ENCODE peak calls at places on chromosomes 16 and 17, in seven cellular contexts. One of them, this sample, is unnamed.

GRCh38 chr16:30875881-30876791 is 17.7 kb downstream of the BCL7C start:
- DNase-seq in adrenal gland: peak; percentile 32
- DNase-seq in A549: no peak
- DNase-seq in lower leg skin: no peak
- DNase-seq in uterus: no peak
- DNase-seq in prostate gland: no peak
- DNase-seq in transverse colon: peak; percentile 27
- DNase-seq in this sample: no peak

GRCh38 chr17:64004218-64004770 is 6.1 kb downstream of the PRR29 start:
- DNase-seq in prostate gland: no peak
- DNase-seq in lower leg skin: peak; percentile 59
- DNase-seq in A549: no peak
- DNase-seq in uterus: no peak
- DNase-seq in adrenal gland: no peak
- DNase-seq in transverse colon: no peak
- DNase-seq in this sample: no peak

GRCh38 chr16:86243571-86244154 is 266.7 kb upstream of the FOXF1 start:
- DNase-seq in adrenal gland: no peak
- DNase-seq in A549: no peak
- DNase-seq in transverse colon: no peak
- DNase-seq in uterus: no peak
- DNase-seq in prostate gland: no peak
- DNase-seq in lower leg skin: peak; percentile 40
- DNase-seq in this sample: no peak

GRCh38 chr16:20774703-20775362 is 11.0 kb downstream of the ACSM3 start:
- DNase-seq in prostate gland: peak; percentile 39
- DNase-seq in transverse colon: peak; percentile 68
- DNase-seq in A549: peak; percentile 64
- DNase-seq in lower leg skin: no peak
- DNase-seq in adrenal gland: peak; percentile 89
- DNase-seq in uterus: no peak
- DNase-seq in this sample: peak; percentile 77

GRCh38 chr16:66486773-66487579 is 59.9 kb downstream of the BEAN1 start:
- DNase-seq in prostate gland: no peak
- DNase-seq in lower leg skin: peak; percentile 83
- DNase-seq in adrenal gland: peak; percentile 29
- DNase-seq in uterus: peak; percentile 20
- DNase-seq in A549: no peak
- DNase-seq in transverse colon: no peak
- DNase-seq in this sample: no peak

GRCh38 chr16:1167276-1168107 is 14.6 kb downstream of the CACNA1H start:
- DNase-seq in transverse colon: no peak
- DNase-seq in A549: no peak
- DNase-seq in prostate gland: no peak
- DNase-seq in lower leg skin: no peak
- DNase-seq in uterus: no peak
- DNase-seq in adrenal gland: no peak
- DNase-seq in this sample: peak; percentile 69

GRCh38 chr16:28982418-28982817 is 2.4 kb upstream of the LAT start:
- DNase-seq in lower leg skin: no peak
- DNase-seq in uterus: no peak
- DNase-seq in A549: no peak
- DNase-seq in adrenal gland: no peak
- DNase-seq in transverse colon: no peak
- DNase-seq in prostate gland: no peak
- DNase-seq in this sample: no peak

GRCh38 chr16:51327001-51327400 is 175.9 kb upstream of the SALL1 start:
- DNase-seq in lower leg skin: no peak
- DNase-seq in transverse colon: no peak
- DNase-seq in prostate gland: no peak
- DNase-seq in adrenal gland: no peak
- DNase-seq in A549: no peak
- DNase-seq in uterus: peak; percentile 23
- DNase-seq in this sample: no peak

GRCh38 chr17:15502315-15503112 is 35.1 kb upstream of the CDRT4 start:
- DNase-seq in A549: peak; percentile 76
- DNase-seq in transverse colon: peak; percentile 85
- DNase-seq in lower leg skin: peak; percentile 98
- DNase-seq in uterus: peak; percentile 94
- DNase-seq in adrenal gland: peak; percentile 84
- DNase-seq in prostate gland: peak; percentile 84
- DNase-seq in this sample: peak; percentile 76

GRCh38 chr16:89194340-89195311 is 5.7 kb downstream of the SLC22A31 start:
- DNase-seq in lower leg skin: no peak
- DNase-seq in transverse colon: no peak
- DNase-seq in uterus: no peak
- DNase-seq in A549: no peak
- DNase-seq in prostate gland: no peak
- DNase-seq in adrenal gland: no peak
- DNase-seq in this sample: no peak

GRCh38 chr17:28139822-28140221 is 97.3 kb downstream of the NLK start:
- DNase-seq in adrenal gland: no peak
- DNase-seq in A549: no peak
- DNase-seq in uterus: no peak
- DNase-seq in prostate gland: no peak
- DNase-seq in lower leg skin: no peak
- DNase-seq in transverse colon: no peak
- DNase-seq in this sample: no peak

GRCh38 chr17:74779948-74780400 is 3.8 kb upstream of the NAT9 start:
- DNase-seq in adrenal gland: peak; percentile 53
- DNase-seq in prostate gland: no peak
- DNase-seq in transverse colon: peak; percentile 61
- DNase-seq in uterus: no peak
- DNase-seq in lower leg skin: no peak
- DNase-seq in A549: no peak
- DNase-seq in this sample: no peak

GRCh38 chr16:24670623-24671454 is 58.6 kb upstream of the TNRC6A start:
- DNase-seq in uterus: peak; percentile 79
- DNase-seq in prostate gland: no peak
- DNase-seq in lower leg skin: peak; percentile 85
- DNase-seq in transverse colon: peak; percentile 29
- DNase-seq in adrenal gland: peak; percentile 90
- DNase-seq in A549: peak; percentile 68
- DNase-seq in this sample: peak; percentile 59

GRCh38 chr17:7745748-7746470 is 28.4 kb downstream of the DNAH2 start:
- DNase-seq in transverse colon: no peak
- DNase-seq in prostate gland: no peak
- DNase-seq in uterus: no peak
- DNase-seq in adrenal gland: peak; percentile 72
- DNase-seq in lower leg skin: no peak
- DNase-seq in A549: peak; percentile 75
- DNase-seq in this sample: no peak

GRCh38 chr17:1769826-1770477 is 8.1 kb downstream of the SERPINF1 start:
- DNase-seq in prostate gland: peak; percentile 86
- DNase-seq in transverse colon: no peak
- DNase-seq in adrenal gland: no peak
- DNase-seq in A549: peak; percentile 61
- DNase-seq in uterus: no peak
- DNase-seq in lower leg skin: peak; percentile 82
- DNase-seq in this sample: no peak

GRCh38 chr17:1774390-1775176 is 12.7 kb downstream of the SERPINF1 start:
- DNase-seq in transverse colon: no peak
- DNase-seq in adrenal gland: no peak
- DNase-seq in A549: no peak
- DNase-seq in lower leg skin: no peak
- DNase-seq in uterus: no peak
- DNase-seq in prostate gland: no peak
- DNase-seq in this sample: no peak

GRCh38 chr17:1776857-1777256 is 15.0 kb downstream of the SERPINF1 start:
- DNase-seq in adrenal gland: no peak
- DNase-seq in A549: no peak
- DNase-seq in prostate gland: no peak
- DNase-seq in lower leg skin: no peak
- DNase-seq in uterus: no peak
- DNase-seq in transverse colon: no peak
- DNase-seq in this sample: no peak

GRCh38 chr17:1776328-1776727 is 14.5 kb downstream of the SERPINF1 start:
- DNase-seq in lower leg skin: no peak
- DNase-seq in A549: no peak
- DNase-seq in uterus: no peak
- DNase-seq in prostate gland: no peak
- DNase-seq in adrenal gland: no peak
- DNase-seq in transverse colon: no peak
- DNase-seq in this sample: no peak

GRCh38 chr17:1773755-1774181 is 11.9 kb downstream of the SERPINF1 start:
- DNase-seq in transverse colon: no peak
- DNase-seq in adrenal gland: peak; percentile 29
- DNase-seq in A549: no peak
- DNase-seq in lower leg skin: no peak
- DNase-seq in prostate gland: no peak
- DNase-seq in uterus: peak; percentile 65
- DNase-seq in this sample: no peak
- TF ChIP-seq POLR2A in transverse colon: peak; percentile 24
- TF ChIP-seq POLR2A in adrenal gland: no peak
- TF ChIP-seq POLR2A in A549: no peak
- TF ChIP-seq POLR2A in lower leg skin: no peak
- TF ChIP-seq POLR2A in prostate gland: no peak
- TF ChIP-seq POLR2A in uterus: no peak
- TF ChIP-seq POLR2A in this sample: no peak

DNA sequence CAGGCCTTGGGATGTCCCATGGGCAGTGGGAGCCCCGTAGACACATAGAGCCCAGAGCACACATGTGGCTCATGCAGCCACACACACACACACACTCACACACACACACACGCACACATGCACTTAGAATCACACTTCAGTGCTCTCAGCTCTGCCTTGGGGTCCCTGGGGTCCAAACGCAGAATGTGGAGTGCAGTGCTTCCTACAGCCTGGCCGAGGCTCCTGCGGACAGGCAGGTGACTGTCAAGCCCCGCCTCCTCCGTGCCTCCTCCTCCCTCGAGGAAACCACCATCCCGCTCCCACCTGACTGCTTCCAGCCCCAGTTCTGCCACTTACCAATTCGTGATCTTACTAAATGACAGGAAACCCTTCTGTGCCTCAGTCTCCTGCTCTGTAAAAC is 11.6 kb downstream of the PITPNM3 start:
- DNase-seq in transverse colon: no peak
- DNase-seq in adrenal gland: no peak
- DNase-seq in prostate gland: no peak
- DNase-seq in uterus: no peak
- DNase-seq in A549: no peak
- DNase-seq in lower leg skin: no peak
- DNase-seq in this sample: no peak
- TF ChIP-seq POLR2A in transverse colon: no peak
- TF ChIP-seq POLR2A in adrenal gland: no peak
- TF ChIP-seq POLR2A in prostate gland: no peak
- TF ChIP-seq POLR2A in uterus: no peak
- TF ChIP-seq POLR2A in A549: no peak
- TF ChIP-seq POLR2A in lower leg skin: no peak
- TF ChIP-seq POLR2A in this sample: no peak

DNA sequence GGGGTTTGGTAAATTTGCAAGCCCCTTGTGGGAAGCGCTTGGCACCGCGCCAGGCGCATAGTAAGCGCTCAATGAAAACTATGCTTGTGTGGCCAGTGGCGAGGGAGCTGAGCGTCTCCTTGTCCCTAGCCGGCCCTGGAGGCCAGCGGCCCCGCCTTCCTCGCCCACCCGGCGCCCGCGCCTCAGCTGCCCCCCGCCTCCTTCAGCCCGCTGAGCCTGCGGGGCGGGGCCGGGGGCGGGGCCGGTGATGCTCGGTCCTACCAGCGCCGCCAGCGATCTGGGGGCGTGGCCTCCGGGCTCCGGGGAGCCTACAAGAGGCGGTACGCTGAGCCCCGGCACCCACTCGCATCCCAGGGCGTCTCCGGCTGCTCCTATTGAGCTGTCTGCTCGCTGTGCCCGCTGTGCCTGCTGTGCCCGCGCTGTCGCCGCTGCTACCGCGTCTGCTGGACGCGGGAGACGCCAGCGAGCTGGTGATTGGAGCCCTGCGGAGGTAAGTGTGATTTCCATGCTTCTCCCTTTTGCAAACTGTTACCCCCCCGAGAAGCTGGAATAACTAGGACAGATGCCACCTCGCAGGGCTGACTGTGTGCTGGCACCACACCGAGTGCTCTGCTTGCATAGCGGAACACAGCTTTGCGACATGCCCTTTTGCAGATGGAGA is at the start of gene CRISPLD2:
- DNase-seq in prostate gland: peak; percentile 93
- DNase-seq in transverse colon: peak; percentile 90
- DNase-seq in adrenal gland: peak; percentile 93
- DNase-seq in uterus: peak; percentile 96
- DNase-seq in lower leg skin: peak; percentile 98
- DNase-seq in A549: peak; percentile 93
- DNase-seq in this sample: peak; percentile 84
- TF ChIP-seq POLR2A in prostate gland: peak; percentile 91
- TF ChIP-seq POLR2A in transverse colon: peak; percentile 95
- TF ChIP-seq POLR2A in adrenal gland: peak; percentile 84
- TF ChIP-seq POLR2A in uterus: peak; percentile 86
- TF ChIP-seq POLR2A in lower leg skin: peak; percentile 87
- TF ChIP-seq POLR2A in A549: peak; percentile 95
- TF ChIP-seq POLR2A in this sample: peak; percentile 34

GRCh38 chr17:44001461-44001920 is 2.9 kb upstream of the NAGS start:
- DNase-seq in transverse colon: no peak
- DNase-seq in adrenal gland: no peak
- DNase-seq in uterus: no peak
- DNase-seq in A549: no peak
- DNase-seq in lower leg skin: no peak
- DNase-seq in prostate gland: no peak
- DNase-seq in this sample: no peak

GRCh38 chr17:43998552-43998951 is 5.9 kb upstream of the NAGS start:
- DNase-seq in prostate gland: no peak
- DNase-seq in lower leg skin: no peak
- DNase-seq in transverse colon: no peak
- DNase-seq in uterus: no peak
- DNase-seq in adrenal gland: no peak
- DNase-seq in A549: no peak
- DNase-seq in this sample: no peak

GRCh38 chr17:43999024-43999423 is 5.4 kb upstream of the NAGS start:
- DNase-seq in transverse colon: no peak
- DNase-seq in prostate gland: no peak
- DNase-seq in A549: no peak
- DNase-seq in uterus: no peak
- DNase-seq in lower leg skin: no peak
- DNase-seq in adrenal gland: no peak
- DNase-seq in this sample: no peak

GRCh38 chr17:44000871-44001460 is 3.5 kb upstream of the NAGS start:
- DNase-seq in lower leg skin: no peak
- DNase-seq in uterus: no peak
- DNase-seq in adrenal gland: no peak
- DNase-seq in prostate gland: no peak
- DNase-seq in A549: no peak
- DNase-seq in transverse colon: no peak
- DNase-seq in this sample: no peak

DNA sequence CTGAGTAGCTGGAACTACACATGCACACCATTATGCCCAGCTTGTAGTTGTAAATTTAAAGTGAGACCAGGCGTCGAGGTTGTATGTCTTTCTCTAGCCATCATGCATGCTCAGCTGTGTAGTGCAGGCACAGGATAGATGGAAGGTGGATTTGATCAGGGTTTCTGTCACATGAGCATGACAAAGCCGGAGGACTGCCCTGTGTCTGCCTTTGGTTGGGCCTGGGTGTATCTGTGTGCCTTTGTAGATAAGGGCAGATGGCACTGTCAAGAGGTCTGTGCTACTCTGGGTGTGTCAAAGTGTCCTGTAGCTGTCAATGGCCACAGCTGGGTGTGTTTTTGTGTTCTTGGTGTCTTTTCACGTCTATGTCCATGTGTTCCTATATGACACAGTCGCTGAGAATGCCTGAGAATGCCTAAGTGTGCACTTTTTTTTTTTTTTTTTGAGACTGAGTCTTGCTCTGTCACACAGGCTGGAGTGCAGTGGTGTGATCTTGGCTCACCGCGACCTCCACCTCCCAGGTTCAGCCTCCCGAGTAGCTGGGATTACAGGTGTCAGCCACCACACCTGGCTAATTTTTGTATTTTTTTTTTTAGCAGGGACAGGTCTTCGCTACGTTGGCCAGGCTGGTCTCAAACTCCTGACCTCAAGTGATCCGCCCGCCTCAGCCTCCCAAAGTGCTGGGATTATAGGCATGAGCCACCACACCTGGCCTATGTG is 4.1 kb upstream of the NAGS start:
- DNase-seq in A549: no peak
- DNase-seq in prostate gland: no peak
- DNase-seq in adrenal gland: no peak
- DNase-seq in lower leg skin: no peak
- DNase-seq in uterus: no peak
- DNase-seq in transverse colon: no peak
- DNase-seq in this sample: no peak
- TF ChIP-seq POLR2A in A549: no peak
- TF ChIP-seq POLR2A in prostate gland: no peak
- TF ChIP-seq POLR2A in adrenal gland: no peak
- TF ChIP-seq POLR2A in lower leg skin: no peak
- TF ChIP-seq POLR2A in uterus: no peak
- TF ChIP-seq POLR2A in transverse colon: no peak
- TF ChIP-seq POLR2A in this sample: no peak